ENCODE peak calls at places on chromosomes 7 and 10, in ten cellular contexts. Y, L, B, D, T, U, E, A, K and P are unnamed samples.

GRCh38 chr10:125236091-125236490 is 75.7 kb upstream of the CTBP2 start:
- DNase-seq in T (no peak), K (no peak), A (no peak), D (no peak), E (no peak), L (no peak), B (no peak), U (no peak), Y (no peak), P (no peak)

GRCh38 chr10:98267069-98267893 is 713 bp downstream of the LOXL4 start:
- DNase-seq in D (no peak), Y (no peak), K (no peak), A (no peak), B (no peak), L (peak; percentile 49), U (no peak), T (no peak), E (no peak), P (no peak)

GRCh38 chr10:103458720-103459119 is at the start of gene CALHM1:
- DNase-seq in A (no peak), U (no peak), L (no peak), Y (no peak), E (no peak), D (no peak), B (peak; percentile 68), T (no peak), K (no peak), P (no peak)

GRCh38 chr10:24255907-24256306 is 47.0 kb downstream of the KIAA1217 start:
- DNase-seq in A (no peak), Y (peak; percentile 91), K (no peak), U (no peak), D (no peak), E (no peak), T (no peak), B (peak; percentile 30), L (peak; percentile 70), P (no peak)

GRCh38 chr10:100637785-100638184 is 102.0 kb downstream of the HIF1AN start:
- DNase-seq in D (no peak), E (no peak), B (peak; percentile 85), U (no peak), T (no peak), Y (no peak), L (peak; percentile 87), K (no peak), A (peak; percentile 2), P (no peak)

GRCh38 chr7:86745019-86745745 is 101.5 kb downstream of the GRM3 start:
- DNase-seq in K (no peak), A (no peak), L (peak; percentile 33), D (no peak), E (no peak), Y (no peak), T (no peak), B (no peak), U (no peak), P (no peak)

GRCh38 chr10:69229565-69229886 is 9.4 kb downstream of the HKDC1 start:
- DNase-seq in E (peak; percentile 5), U (no peak), Y (no peak), B (no peak), A (no peak), K (no peak), L (no peak), T (no peak), D (no peak), P (no peak)

GRCh38 chr10:338176-339037 is 203.2 kb downstream of the ZMYND11 start:
- DNase-seq in Y (peak; percentile 40), L (no peak), K (no peak), T (no peak), A (peak; percentile 36), D (peak; percentile 44), B (no peak), E (no peak), U (no peak), P (no peak)

GRCh38 chr7:47330026-47330425 is 251.9 kb downstream of the TNS3 start:
- DNase-seq in A (no peak), T (no peak), D (no peak), Y (no peak), B (no peak), E (no peak), L (no peak), U (no peak), K (no peak), P (no peak)

GRCh38 chr10:12902959-12903358 is 98.6 kb downstream of the CCDC3 start:
- DNase-seq in B (no peak), L (no peak), D (no peak), T (no peak), E (no peak), K (no peak), A (no peak), U (no peak), Y (no peak), P (no peak)

GRCh38 chr10:127919418-127920191 is 12.7 kb downstream of the PTPRE start:
- DNase-seq in Y (no peak), D (no peak), T (no peak), A (peak; percentile 75), K (no peak), E (no peak), B (no peak), U (no peak), L (peak; percentile 64), P (no peak)

GRCh38 chr7:3762146-3762831 is 461.2 kb downstream of the SDK1 start:
- DNase-seq in Y (no peak), K (no peak), B (no peak), L (no peak), U (no peak), A (no peak), E (no peak), D (no peak), T (no peak), P (no peak)
- H3K4me3 ChIP-seq in Y (no peak overlapping the region), K (no peak overlapping the region), B (no peak overlapping the region), L (no peak overlapping the region), U (no peak overlapping the region), A (no peak overlapping the region), E (no peak overlapping the region), D (no peak overlapping the region), T (no peak overlapping the region), P (no peak overlapping the region)

DNA sequence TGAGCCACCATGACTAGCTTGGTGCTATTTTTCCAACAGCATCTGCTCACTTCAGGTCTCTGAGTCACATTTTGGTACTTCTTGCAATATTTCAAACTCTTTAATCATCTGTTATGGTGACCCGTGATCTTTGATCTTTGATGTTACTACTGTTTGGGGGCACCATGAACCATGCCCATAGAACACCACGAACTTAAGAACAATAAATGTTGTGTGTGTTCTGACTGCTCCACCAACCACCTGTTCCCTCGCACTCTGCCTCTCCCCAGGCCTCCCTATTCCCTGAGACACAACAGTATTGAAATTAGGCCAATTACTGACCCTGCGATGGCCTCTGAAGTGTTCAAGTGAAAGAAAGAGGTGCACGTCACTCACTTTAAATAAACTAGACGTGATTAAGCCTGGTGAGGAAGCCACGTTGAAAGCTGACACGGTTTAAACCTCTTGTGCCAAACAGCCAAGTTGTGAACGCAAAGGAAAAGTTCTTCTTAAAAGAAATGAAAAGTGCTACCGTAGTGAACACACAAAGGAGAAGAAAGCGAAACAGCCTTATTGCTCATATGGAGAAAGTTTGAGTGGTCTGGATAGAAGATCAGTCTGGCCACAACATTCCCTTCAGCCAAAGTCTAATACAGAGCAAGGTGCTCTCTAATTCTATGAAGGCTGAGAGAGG is 27.2 kb upstream of the ATP6V0A4 start:
- DNase-seq in A (no peak), L (no peak), U (no peak), T (no peak), K (no peak), E (no peak), B (no peak), Y (no peak), D (no peak), P (no peak)
- H3K27me3 ChIP-seq in A (no peaks in the 10 kb centered on the region), L (no peaks in the 10 kb centered on the region), U (no peaks in the 10 kb centered on the region), T (no peaks in the 10 kb centered on the region), K (no peaks in the 10 kb centered on the region), E (no peaks in the 10 kb centered on the region), B (no peaks in the 10 kb centered on the region), Y (no peaks in the 10 kb centered on the region), D (no peaks in the 10 kb centered on the region), P (no peaks in the 10 kb centered on the region)

GRCh38 chr7:6028563-6028962 is 2.6 kb upstream of the ANKRD61 start:
- DNase-seq in B (no peak), A (no peak), T (no peak), U (no peak), E (no peak), L (no peak), D (no peak), K (no peak), Y (peak; percentile 38), P (no peak)

GRCh38 chr7:6027806-6028365 is 3.3 kb upstream of the ANKRD61 start:
- DNase-seq in U (no peak), B (no peak), A (no peak), T (no peak), D (no peak), Y (no peak), E (no peak), K (no peak), L (no peak), P (no peak)

GRCh38 chr7:6023974-6024435 is 7.2 kb upstream of the ANKRD61 start:
- DNase-seq in B (no peak), K (no peak), D (no peak), E (no peak), U (no peak), L (no peak), Y (no peak), A (no peak), T (no peak), P (no peak)

GRCh38 chr7:6026011-6026819 is 5.0 kb upstream of the ANKRD61 start:
- DNase-seq in A (peak; percentile 27), B (peak; percentile 50), L (peak; percentile 73), T (peak; percentile 64), Y (peak; percentile 80), D (peak; percentile 19), U (peak; percentile 85), K (peak; percentile 78), E (peak; percentile 71), P (peak; percentile 68)

DNA sequence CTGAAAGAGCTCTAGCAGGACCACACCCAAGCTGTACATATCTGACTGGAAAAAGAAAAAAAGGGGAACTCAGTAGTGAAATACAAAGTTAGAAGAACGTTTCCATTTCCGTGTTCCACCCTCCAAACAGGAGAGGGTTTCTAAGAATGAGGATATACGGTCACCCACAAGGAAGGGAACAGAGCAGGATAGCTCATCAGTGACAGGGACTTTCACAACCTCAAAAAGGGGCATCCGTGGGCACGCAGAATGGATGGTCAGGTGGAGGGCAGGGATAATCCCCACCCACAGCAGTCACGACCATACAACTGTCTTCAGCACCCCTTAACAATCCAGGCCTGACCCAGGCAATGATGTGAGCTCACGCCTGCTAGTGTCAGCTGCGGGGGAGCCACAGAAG is 4.3 kb upstream of the ANKRD61 start:
- DNase-seq in D (no peak), U (no peak), K (peak; percentile 38), A (no peak), B (no peak), E (no peak), Y (no peak), L (no peak), T (no peak), P (no peak)
- H3K4me3 ChIP-seq in D (no peak overlapping the region), U (peak overlapping the region; percentile 43), K (peak overlapping the region; percentile 48), A (no peak overlapping the region), B (no peak overlapping the region), E (peak overlapping the region; percentile 51), Y (no peak overlapping the region), L (no peak overlapping the region), T (no peak overlapping the region), P (peak overlapping the region; percentile 59)

DNA sequence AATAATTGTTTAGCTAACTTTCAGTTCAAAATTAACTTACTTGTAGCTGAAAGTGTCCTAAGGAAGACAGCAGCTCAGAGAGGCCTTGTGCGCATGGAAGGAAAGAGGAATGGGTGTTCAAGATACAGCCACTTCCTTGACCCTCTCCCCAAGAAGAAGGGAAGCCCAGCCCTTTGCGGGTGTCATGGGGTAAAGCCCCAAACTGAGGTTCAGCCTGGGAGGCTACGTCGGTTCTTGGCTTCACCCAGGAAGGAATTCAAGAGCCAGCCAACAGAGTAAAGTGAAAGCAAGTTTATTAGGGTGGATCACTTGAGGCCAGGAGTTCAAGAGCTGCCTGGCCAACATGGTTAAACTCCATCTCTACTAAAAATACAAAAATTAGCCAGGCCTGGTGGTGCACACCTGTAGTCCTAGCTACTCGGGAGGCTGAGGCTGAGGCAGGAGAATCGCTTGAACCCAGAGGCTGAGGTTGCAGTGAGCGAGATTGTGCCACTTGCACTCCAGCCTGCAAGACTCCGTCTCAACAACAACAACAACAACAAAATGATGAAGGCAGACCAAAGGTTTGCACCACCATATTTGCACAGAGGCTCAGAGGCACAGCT is 15.9 kb downstream of the GPRIN2 start:
- DNase-seq in U (peak; percentile 41), E (no peak), B (no peak), K (peak; percentile 29), Y (no peak), L (no peak), D (no peak), T (peak; percentile 18), A (no peak), P (no peak)
- H3K27me3 ChIP-seq in U (peaks cover 17% of the 10 kb centered on the region), E (peaks cover 11% of the 10 kb centered on the region), B (no peaks in the 10 kb centered on the region), K (no peaks in the 10 kb centered on the region), Y (no peaks in the 10 kb centered on the region), L (no peaks in the 10 kb centered on the region), D (no peaks in the 10 kb centered on the region), T (no peaks in the 10 kb centered on the region), A (no peaks in the 10 kb centered on the region), P (peaks cover 12% of the 10 kb centered on the region)